ENCODE peak calls at places on chromosomes 5 and 9, in six cellular contexts. S is RWPE2, N is astrocyte, K is A673, B is cardiac muscle cell, C is tibial nerve. O is an unnamed sample.

GRCh38 chr5:112641515-112642110 is 96.1 kb upstream of the APC start:
- DNase-seq in S (no peak), B (no peak), C (no peak), N (no peak), K (no peak), O (no peak)

GRCh38 chr9:81022177-81022576 is 667.2 kb downstream of the TLE1 start:
- DNase-seq in S (no peak), B (no peak), K (no peak), C (no peak), N (peak; percentile 55), O (no peak)

GRCh38 chr9:37623267-37623666 is 27.5 kb upstream of the FRMPD1 start:
- DNase-seq in S (no peak), N (no peak), K (no peak), C (no peak), B (no peak), O (no peak)

GRCh38 chr9:133532937-133533668 is 1.4 kb upstream of the ADAMTSL2 start:
- DNase-seq in B (peak; percentile 68), N (no peak), S (no peak), C (peak; percentile 44), K (peak; percentile 77), O (no peak)

GRCh38 chr5:170132642-170133448 is 27.1 kb downstream of the FOXI1 start:
- DNase-seq in S (no peak), K (peak; percentile 36), B (no peak), C (no peak), N (peak; percentile 60), O (no peak)

GRCh38 chr5:73928486-73928885 is 302.5 kb downstream of the ARHGEF28 start:
- DNase-seq in C (no peak), B (no peak), S (no peak), N (no peak), K (no peak), O (no peak)

GRCh38 chr9:34218452-34218851 is 39.6 kb downstream of the UBAP1 start:
- DNase-seq in S (no peak), N (no peak), K (no peak), C (no peak), B (no peak), O (no peak)

GRCh38 chr9:78167356-78167755 is 68.5 kb upstream of the CEP78 start:
- DNase-seq in B (no peak), N (no peak), C (no peak), K (no peak), S (no peak), O (no peak)

GRCh38 chr9:134689320-134690181 is 47.9 kb downstream of the COL5A1 start:
- DNase-seq in N (no peak), C (peak; percentile 69), B (peak; percentile 67), K (peak; percentile 37), S (no peak), O (no peak)

GRCh38 chr5:132070460-132071337 is 2.9 kb upstream of the CSF2 start:
- DNase-seq in N (peak; percentile 59), K (no peak), C (no peak), S (no peak), B (no peak), O (no peak)

GRCh38 chr5:16981700-16982099 is 45.6 kb upstream of the MYO10 start:
- DNase-seq in B (no peak), K (no peak), S (no peak), C (no peak), N (no peak), O (no peak)

GRCh38 chr5:634191-634590 is 22.1 kb downstream of the CEP72 start:
- DNase-seq in S (no peak), B (no peak), N (no peak), C (no peak), K (no peak), O (no peak)

GRCh38 chr9:21549251-21549765 is 67.2 kb upstream of the IFNE start:
- DNase-seq in C (no peak), N (peak; percentile 99), B (no peak), K (no peak), S (no peak), O (peak; percentile 70)

GRCh38 chr9:97703437-97704326 is 6.5 kb upstream of the XPA start:
- DNase-seq in B (no peak), C (no peak), S (no peak), K (no peak), N (peak; percentile 97), O (peak; percentile 80)

GRCh38 chr9:119375892-119376291 is 6.7 kb upstream of the BRINP1 start:
- DNase-seq in N (peak; percentile 2), B (peak; percentile 72), C (no peak), K (peak; percentile 60), S (no peak), O (peak; percentile 18)

GRCh38 chr5:86175224-86175623 is 442.5 kb upstream of the COX7C start:
- DNase-seq in N (no peak), K (peak; percentile 7), C (no peak), S (no peak), B (no peak), O (no peak)

GRCh38 chr9:107243757-107244156 is 39.3 kb upstream of the RAD23B start:
- DNase-seq in K (no peak), B (no peak), C (no peak), N (peak; percentile 94), S (peak; percentile 71), O (peak; percentile 97)

GRCh38 chr9:109914280-109915027 is 134.5 kb downstream of the PALM2AKAP2 start:
- DNase-seq in B (no peak), N (peak; percentile 95), C (no peak), K (no peak), S (no peak), O (no peak)

GRCh38 chr5:159682623-159683022 is 233.7 kb upstream of the ADRA1B start:
- DNase-seq in N (no peak), B (no peak), K (no peak), C (no peak), S (no peak), O (no peak)

GRCh38 chr9:92432350-92432749 is 8.1 kb upstream of the OMD start:
- DNase-seq in N (no peak), C (no peak), B (no peak), S (no peak), K (no peak), O (no peak)

GRCh38 chr5:82164957-82165698 is 113.0 kb downstream of the RPS23 start:
- DNase-seq in N (peak; percentile 73), B (peak; percentile 11), K (peak; percentile 80), C (no peak), S (no peak), O (no peak)

GRCh38 chr5:171336486-171337206 is 27.6 kb downstream of the TLX3 start:
- DNase-seq in K (peak; percentile 57), B (peak; percentile 67), S (no peak), N (peak; percentile 42), C (no peak), O (no peak)

GRCh38 chr5:1474875-1475543 is 29.8 kb upstream of the SLC6A3 start:
- DNase-seq in N (no peak), B (no peak), C (no peak), S (peak; percentile 63), K (no peak), O (no peak)

GRCh38 chr5:80103375-80103774 is 68.2 kb downstream of the THBS4 start:
- DNase-seq in N (no peak), S (no peak), C (no peak), B (no peak), K (no peak), O (no peak)

GRCh38 chr5:19910131-19910530 is 77.9 kb downstream of the CDH18 start:
- DNase-seq in K (no peak), S (no peak), C (no peak), N (no peak), B (no peak), O (no peak)
- H3K27ac ChIP-seq in K (no peak overlapping the region), S (no peak overlapping the region), C (no peak overlapping the region), N (no peak overlapping the region), B (no peak overlapping the region), O (no peak overlapping the region)

GRCh38 chr9:715743-716400 is 125.6 kb upstream of the DMRT1 start:
- DNase-seq in C (no peak), B (no peak), K (no peak), S (no peak), N (peak; percentile 65), O (no peak)

GRCh38 chr9:720239-720881 is 121.1 kb upstream of the DMRT1 start:
- DNase-seq in C (no peak), N (no peak), S (no peak), K (no peak), B (no peak), O (no peak)

GRCh38 chr9:715310-715709 is 126.2 kb upstream of the DMRT1 start:
- DNase-seq in N (peak; percentile 50), S (no peak), B (no peak), K (no peak), C (no peak), O (no peak)

GRCh38 chr9:714675-715074 is 126.8 kb upstream of the DMRT1 start:
- DNase-seq in K (no peak), S (no peak), C (no peak), B (no peak), N (no peak), O (no peak)

DNA sequence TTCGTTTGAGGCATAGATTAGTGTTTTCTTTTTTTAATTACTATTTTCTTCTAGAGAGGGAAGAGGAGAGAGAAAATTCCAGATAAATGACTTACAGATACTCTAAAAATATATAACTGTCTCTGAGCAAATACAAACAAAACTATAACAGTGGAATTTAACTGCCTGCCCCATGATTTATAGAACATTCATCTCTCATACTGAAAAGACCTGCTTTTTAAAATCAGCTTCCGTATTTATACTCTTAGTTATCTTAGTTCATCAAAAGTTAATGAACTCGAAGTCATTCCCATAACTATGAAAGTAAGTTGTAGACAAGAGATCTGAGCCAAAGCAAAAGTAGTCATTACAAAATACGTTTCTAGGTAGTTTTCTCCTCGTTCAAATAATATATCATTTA is 123.8 kb upstream of the DMRT1 start:
- DNase-seq in K (no peak), N (no peak), S (no peak), B (no peak), C (no peak), O (no peak)
- H3K27ac ChIP-seq in K (no peak overlapping the region), N (no peak overlapping the region), S (no peak overlapping the region), B (no peak overlapping the region), C (no peak overlapping the region), O (peak overlapping the region; percentile 13)

DNA sequence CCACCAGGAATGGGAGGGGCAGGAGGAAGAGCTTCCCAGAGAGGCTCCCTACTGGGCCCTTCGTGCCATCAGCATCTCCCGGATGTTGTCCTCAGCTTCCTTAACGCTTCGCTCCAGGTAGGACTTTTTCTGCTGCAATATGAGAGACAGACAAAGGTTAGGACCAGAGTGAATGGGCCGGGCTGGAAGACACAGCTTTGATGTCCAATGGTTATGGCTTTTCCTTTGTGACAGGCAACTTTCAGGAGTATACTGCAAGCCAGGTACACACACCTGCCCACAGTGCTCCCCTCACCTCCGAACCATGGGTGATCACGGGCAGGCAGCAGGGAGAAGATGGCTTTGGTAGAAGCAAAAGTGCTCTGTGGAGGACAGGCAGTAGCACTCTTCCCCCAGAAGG is 57.0 kb downstream of the PFDN1 start:
- DNase-seq in K (no peak), N (no peak), C (no peak), S (peak; percentile 38), B (no peak), O (no peak)
- H3K27ac ChIP-seq in K (no peak overlapping the region), N (peak overlapping the region; percentile 82), C (peak overlapping the region; percentile 15), S (peak overlapping the region; percentile 22), B (no peak overlapping the region), O (peak overlapping the region; percentile 42)

DNA sequence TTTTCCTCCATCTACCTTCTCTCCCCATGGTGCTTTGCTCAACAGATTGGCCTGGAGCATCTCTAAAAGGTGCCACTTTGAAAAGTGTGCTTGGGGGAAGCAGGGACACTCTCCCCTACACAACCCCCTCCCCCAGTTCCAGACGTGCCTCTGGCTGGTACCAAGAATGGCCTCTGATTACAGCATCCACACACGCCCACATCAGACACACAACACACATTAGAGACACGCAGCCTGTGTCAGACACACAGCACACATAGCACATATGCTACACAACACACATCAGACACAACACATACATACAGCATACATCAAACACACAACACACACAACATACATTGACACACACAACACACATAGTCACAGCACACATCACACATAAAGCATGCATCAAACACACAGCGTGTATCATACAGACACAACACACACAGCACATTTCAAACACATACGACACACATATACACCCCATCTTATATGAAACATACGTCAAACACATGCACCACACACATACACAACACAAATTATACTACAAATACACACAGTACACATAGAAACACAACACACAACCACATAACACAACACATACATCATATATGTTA is 150.4 kb downstream of the RGS3 start:
- DNase-seq in B (no peak), K (no peak), C (no peak), S (no peak), N (no peak), O (no peak)
- H3K27ac ChIP-seq in B (no peak overlapping the region), K (no peak overlapping the region), C (no peak overlapping the region), S (no peak overlapping the region), N (no peak overlapping the region), O (no peak overlapping the region)

O was measured in epithelial cell of prostate.